ENCODE peak calls at places on chromosomes 3 and 15, in six cellular contexts. V is transverse colon, X is tibial artery, M is IMR-90, I is sigmoid colon, O is psoas muscle. Q is an unnamed sample.

GRCh38 chr15:39629376-39629775 is 48.5 kb downstream of the THBS1 start:
- DNase-seq in V (peak), X (no peak), M (peak), I (no peak), O (no peak), Q (no peak)

GRCh38 chr15:44186724-44187123 is 8.3 kb downstream of the FRMD5 start:
- DNase-seq in V (no peak), X (no peak), M (no peak), I (no peak), O (no peak), Q (no peak)

GRCh38 chr3:33687406-33688010 is 30.5 kb downstream of the CLASP2 start:
- DNase-seq in V (no peak), X (no peak), M (peak), I (no peak), O (no peak), Q (no peak)

GRCh38 chr15:92097473-92098178 is 244.1 kb downstream of the SLCO3A1 start:
- DNase-seq in V (peak), X (no peak), M (peak), I (no peak), O (no peak), Q (no peak)

GRCh38 chr3:58216496-58217197 is 5.9 kb upstream of the DNASE1L3 start:
- DNase-seq in V (no peak), X (no peak), M (no peak), I (no peak), O (no peak), Q (no peak)

GRCh38 chr3:75395601-75396315 is 268.4 kb upstream of the FRG2C start:
- DNase-seq in V (no peak), X (no peak), M (no peak), I (no peak), O (no peak), Q (no peak)

GRCh38 chr15:80654299-80654698 is 40.8 kb upstream of the ABHD17C start:
- DNase-seq in V (no peak), X (no peak), M (no peak), I (no peak), O (no peak), Q (no peak)

GRCh38 chr3:171121801-171122200 is 95.3 kb upstream of the SLC2A2 start:
- DNase-seq in V (no peak), X (no peak), M (no peak), I (no peak), O (no peak), Q (no peak)

GRCh38 chr3:197854596-197855343 is 63.7 kb downstream of the LRCH3 start:
- DNase-seq in V (no peak), X (no peak), M (peak), I (no peak), O (no peak), Q (no peak)

GRCh38 chr3:13879946-13880810 is at the start of gene WNT7A:
- DNase-seq in V (no peak), X (peak), M (no peak), I (peak), O (no peak), Q (no peak)

GRCh38 chr3:55629432-55629831 is 142.3 kb upstream of the WNT5A start:
- DNase-seq in V (peak), X (no peak), M (peak), I (no peak), O (no peak), Q (no peak)

GRCh38 chr3:140546649-140547048 is 131.2 kb upstream of the TRIM42 start:
- DNase-seq in V (no peak), X (no peak), M (no peak), I (no peak), O (no peak), Q (no peak)

GRCh38 chr3:160928183-160928718 is 172.2 kb downstream of the PPM1L start:
- DNase-seq in V (no peak), X (no peak), M (no peak), I (no peak), O (no peak), Q (no peak)

GRCh38 chr3:66312039-66312438 is 91.2 kb downstream of the SLC25A26 start:
- DNase-seq in V (no peak), X (no peak), M (no peak), I (no peak), O (no peak), Q (no peak)

GRCh38 chr3:4438296-4438695 is 28.8 kb downstream of the SUMF1 start:
- DNase-seq in V (no peak), X (no peak), M (no peak), I (no peak), O (no peak), Q (no peak)

DNA sequence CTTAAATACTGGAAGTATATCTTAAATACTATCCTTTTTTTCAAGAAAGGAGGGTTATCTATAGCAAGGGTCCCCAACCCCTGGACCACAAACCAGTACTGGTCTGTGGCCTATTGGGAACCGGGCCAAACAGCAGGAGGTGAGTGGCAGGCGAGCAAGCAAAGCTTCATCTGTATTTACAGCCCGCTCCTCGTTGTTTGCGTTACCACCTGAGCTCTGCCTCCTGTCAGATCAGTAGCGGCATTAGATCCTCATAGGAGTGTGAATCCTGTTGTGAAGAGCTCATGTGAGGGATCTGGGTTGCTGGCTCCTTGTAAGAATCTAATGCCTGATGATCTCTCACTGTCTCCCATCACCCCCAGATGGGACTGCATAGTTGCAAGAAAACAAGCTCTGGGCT is 26.1 kb downstream of the SUMF1 start:
- DNase-seq in V (no peak), X (no peak), M (no peak), I (no peak), O (no peak), Q (no peak)
- H3K27ac ChIP-seq in V (no peak), X (no peak), M (no peak), I (no peak), O (no peak), Q (no peak)

GRCh38 chr3:119234610-119235009 is 6.1 kb downstream of the B4GALT4 start:
- DNase-seq in V (no peak), X (no peak), M (no peak), I (no peak), O (no peak), Q (no peak)
- H3K27ac ChIP-seq in V (no peak), X (no peak), M (no peak), I (no peak), O (no peak), Q (no peak)

DNA sequence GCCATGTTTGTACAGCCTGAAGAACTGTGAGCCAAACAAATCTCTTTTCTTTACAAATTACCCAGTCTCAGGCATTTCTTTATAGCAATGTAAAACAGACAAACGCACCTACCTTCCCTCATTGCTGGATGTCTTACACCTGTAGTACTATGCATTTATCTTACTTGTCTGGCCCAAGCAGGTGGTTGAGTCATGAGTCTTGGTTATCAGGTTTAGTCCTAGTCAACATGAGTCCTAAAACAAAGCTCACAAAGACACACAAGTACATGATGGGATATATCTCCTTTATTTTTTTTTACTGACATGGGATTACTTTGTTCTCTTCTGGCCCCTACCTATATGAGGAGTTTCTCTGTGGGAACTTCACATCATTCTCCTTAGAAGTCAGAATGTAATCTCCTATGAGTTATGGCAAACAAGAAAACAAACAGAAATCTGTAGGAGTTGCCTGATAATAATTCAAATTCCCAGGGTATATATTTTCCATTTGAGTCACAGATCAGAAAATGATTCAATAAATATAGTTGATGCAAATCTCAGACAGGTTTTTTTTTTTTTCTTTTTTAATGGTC is 33.6 kb upstream of the PLSCR2 start:
- DNase-seq in V (no peak), X (no peak), M (peak), I (no peak), O (no peak), Q (no peak)
- H3K27ac ChIP-seq in V (peak), X (no peak), M (no peak), I (no peak), O (no peak), Q (no peak)

GRCh38 chr15:64694816-64695215 is 80.6 kb downstream of the RBPMS2 start:
- DNase-seq in V (no peak), X (no peak), M (no peak), I (no peak), O (no peak), Q (no peak)
- H3K27ac ChIP-seq in V (peak), X (peak), M (no peak), I (peak), O (peak), Q (peak)

GRCh38 chr15:42313463-42313862 is 40.2 kb upstream of the TMEM87A start:
- DNase-seq in V (no peak), X (no peak), M (no peak), I (no peak), O (no peak), Q (no peak)

GRCh38 chr15:42324308-42324707 is 35.0 kb upstream of the CAPN3 start:
- DNase-seq in V (no peak), X (no peak), M (peak), I (no peak), O (no peak), Q (no peak)

GRCh38 chr15:42315435-42316020 is 42.3 kb upstream of the TMEM87A start:
- DNase-seq in V (no peak), X (no peak), M (no peak), I (no peak), O (no peak), Q (no peak)

GRCh38 chr15:42314818-42315217 is 41.6 kb upstream of the TMEM87A start:
- DNase-seq in V (no peak), X (no peak), M (no peak), I (no peak), O (no peak), Q (no peak)

DNA sequence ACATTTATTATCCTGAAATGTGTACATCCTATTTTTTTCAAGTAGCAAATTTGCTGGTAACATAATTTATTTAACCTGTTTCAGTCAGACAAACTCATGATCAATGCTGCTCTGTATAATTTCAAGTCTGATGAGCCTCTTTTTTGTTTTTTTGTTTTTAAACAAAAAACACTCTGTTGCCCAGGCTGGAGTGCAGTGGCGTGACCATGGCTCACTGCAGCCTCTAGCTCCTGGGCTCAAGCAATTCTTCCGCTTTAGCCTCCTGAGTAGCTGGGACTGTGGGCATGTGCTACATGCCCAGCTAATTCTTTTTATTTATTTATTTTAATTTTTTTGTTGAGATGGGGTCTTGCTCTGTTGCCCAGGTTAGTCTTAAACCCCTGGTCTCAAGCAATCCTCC is 40.1 kb upstream of the CAPN3 start:
- DNase-seq in V (no peak), X (no peak), M (no peak), I (no peak), O (no peak), Q (no peak)
- H3K27ac ChIP-seq in V (no peak), X (no peak), M (no peak), I (no peak), O (no peak), Q (no peak)